ENCODE peak calls at places on chromosomes 5 and 9, in six cellular contexts. X is cardiac muscle cell; R is breast epithelium; P is CD4-positive, CD25-positive, alpha-beta regulatory T cell; J is HCT116; M is neuronal stem cell. C is an unnamed sample.

GRCh38 chr5:92309336-92309991 is 926.3 kb upstream of the ARRDC3 start:
- DNase-seq in X (peak), R (no peak), P (no peak), J (peak), M (no peak), C (no peak)

GRCh38 chr5:92941806-92942205 is 639.2 kb downstream of the NR2F1-AS1 start:
- DNase-seq in X (no peak), R (no peak), P (no peak), J (no peak), M (no peak), C (no peak)

GRCh38 chr5:133853972-133854371 is 114.5 kb downstream of the C5orf15 start:
- DNase-seq in X (no peak), R (no peak), P (no peak), J (no peak), M (no peak), C (peak)

GRCh38 chr5:36655171-36655570 is 48.8 kb downstream of the SLC1A3 start:
- DNase-seq in X (no peak), R (no peak), P (no peak), J (no peak), M (peak), C (no peak)

GRCh38 chr5:136132087-136132486 is 558 bp upstream of the SMAD5 start:
- DNase-seq in X (no peak), R (no peak), P (no peak), J (no peak), M (peak), C (no peak)

GRCh38 chr5:73093943-73094342 is 26.4 kb upstream of the TMEM171 start:
- DNase-seq in X (peak), R (no peak), P (no peak), J (peak), M (no peak), C (no peak)

GRCh38 chr5:168696611-168697010 is 117.4 kb upstream of the PANK3 start:
- DNase-seq in X (peak), R (no peak), P (no peak), J (no peak), M (no peak), C (no peak)

GRCh38 chr9:22054076-22054475 is 45.0 kb upstream of the CDKN2B start:
- DNase-seq in X (no peak), R (no peak), P (no peak), J (no peak), M (no peak), C (no peak)

GRCh38 chr5:178332096-178332780 is 99.6 kb upstream of the PHYKPL start:
- DNase-seq in X (no peak), R (no peak), P (no peak), J (no peak), M (no peak), C (no peak)

DNA sequence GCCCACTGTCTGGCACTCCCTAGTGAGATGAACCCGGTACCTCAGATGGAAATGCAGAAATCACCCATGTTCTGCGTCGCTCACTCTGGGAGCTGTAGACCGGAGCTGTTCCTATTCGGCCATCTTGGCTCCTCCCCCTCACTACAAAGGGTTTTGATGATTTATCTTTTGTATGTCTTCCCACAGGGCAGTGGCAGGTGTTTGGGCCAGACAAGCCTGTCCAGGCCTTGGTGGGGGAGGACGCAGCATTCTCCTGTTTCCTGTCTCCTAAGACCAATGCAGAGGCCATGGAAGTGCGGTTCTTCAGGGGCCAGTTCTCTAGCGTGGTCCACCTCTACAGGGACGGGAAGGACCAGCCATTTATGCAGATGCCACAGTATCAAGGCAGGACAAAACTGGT is 9.4 kb downstream of the BTNL8 start:
- DNase-seq in X (no peak), R (no peak), P (no peak), J (no peak), M (no peak), C (no peak)
- H3K27ac ChIP-seq in X (no peak), R (no peak), P (no peak), J (no peak), M (no peak), C (no peak)

GRCh38 chr5:2109566-2109965 is 226.8 kb upstream of the IRX4 start:
- DNase-seq in X (no peak), R (no peak), P (no peak), J (no peak), M (no peak), C (no peak)

GRCh38 chr5:2110137-2110933 is 227.6 kb upstream of the IRX4 start:
- DNase-seq in X (no peak), R (no peak), P (no peak), J (no peak), M (no peak), C (no peak)

GRCh38 chr5:2105141-2105540 is 222.4 kb upstream of the IRX4 start:
- DNase-seq in X (no peak), R (no peak), P (no peak), J (no peak), M (no peak), C (no peak)

GRCh38 chr5:2103940-2104339 is 221.2 kb upstream of the IRX4 start:
- DNase-seq in X (no peak), R (no peak), P (no peak), J (no peak), M (no peak), C (no peak)

DNA sequence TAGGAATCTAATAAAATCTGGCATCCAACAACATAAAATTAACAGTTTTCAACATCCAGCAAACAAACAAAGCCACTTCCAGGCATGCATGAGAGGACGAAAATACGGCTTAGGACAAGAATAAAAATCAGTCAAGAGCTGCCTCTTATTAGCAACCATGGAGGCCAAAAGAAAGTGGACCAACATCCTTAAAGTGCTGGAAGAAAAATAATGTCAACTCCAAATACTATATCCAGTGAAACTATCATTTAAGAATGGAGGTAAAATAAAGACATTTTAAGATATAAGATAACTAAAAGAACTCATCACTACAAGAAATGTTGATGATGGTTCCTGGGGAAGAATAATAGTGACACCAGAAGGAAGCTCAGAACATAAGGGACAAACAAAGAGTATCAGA is 224.0 kb upstream of the IRX4 start:
- DNase-seq in X (no peak), R (no peak), P (no peak), J (no peak), M (no peak), C (no peak)
- H3K4me3 ChIP-seq in X (no peak), R (no peak), P (no peak), J (no peak), M (no peak), C (no peak)

GRCh38 chr9:129341991-129342348 is 163.9 kb upstream of the IER5L start:
- DNase-seq in X (no peak), R (no peak), P (no peak), J (no peak), M (no peak), C (no peak)
- H3K27ac ChIP-seq in X (no peak), R (no peak), P (no peak), J (no peak), M (no peak), C (no peak)

DNA sequence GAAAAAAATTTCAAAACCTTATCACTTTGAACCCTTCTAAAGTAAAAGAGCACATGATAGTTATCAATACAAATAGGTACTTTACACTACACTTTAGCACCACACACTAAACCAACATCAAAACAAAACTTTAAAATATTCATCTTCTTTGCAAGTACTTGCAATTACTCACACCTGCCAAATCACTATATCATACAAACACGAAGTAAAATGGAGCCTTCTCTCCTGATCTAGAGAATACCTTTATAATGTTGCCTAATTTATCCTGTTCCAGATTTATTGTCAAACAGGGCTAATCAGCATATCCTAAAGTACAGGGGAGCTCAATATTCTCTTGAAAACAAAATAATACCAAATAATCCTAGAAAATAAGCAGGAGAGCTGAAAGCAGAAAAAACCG is 3.0 kb downstream of the RNF145 start:
- DNase-seq in X (no peak), R (no peak), P (peak), J (no peak), M (no peak), C (no peak)
- H3K4me3 ChIP-seq in X (peak), R (no peak), P (peak), J (peak), M (peak), C (peak)

GRCh38 chr5:74653991-74654390 is 13.5 kb upstream of the ENC1 start:
- DNase-seq in X (no peak), R (no peak), P (no peak), J (no peak), M (no peak), C (no peak)
- H3K27ac ChIP-seq in X (no peak), R (no peak), P (no peak), J (no peak), M (no peak), C (no peak)

GRCh38 chr5:152007556-152007955 is 82.9 kb upstream of the GLRA1 start:
- DNase-seq in X (no peak), R (no peak), P (no peak), J (no peak), M (no peak), C (no peak)
- H3K4me3 ChIP-seq in X (no peak), R (no peak), P (no peak), J (no peak), M (no peak), C (no peak)

GRCh38 chr9:128393971-128394370 is 22.8 kb downstream of the URM1 start:
- DNase-seq in X (no peak), R (no peak), P (no peak), J (no peak), M (no peak), C (no peak)

GRCh38 chr9:128397831-128398230 is 22.8 kb upstream of the CERCAM start:
- DNase-seq in X (no peak), R (no peak), P (no peak), J (no peak), M (no peak), C (no peak)

GRCh38 chr9:128399851-128400250 is 20.8 kb upstream of the CERCAM start:
- DNase-seq in X (no peak), R (no peak), P (no peak), J (no peak), M (no peak), C (no peak)

GRCh38 chr9:128394404-128395168 is 23.4 kb downstream of the URM1 start:
- DNase-seq in X (no peak), R (no peak), P (no peak), J (no peak), M (no peak), C (no peak)

DNA sequence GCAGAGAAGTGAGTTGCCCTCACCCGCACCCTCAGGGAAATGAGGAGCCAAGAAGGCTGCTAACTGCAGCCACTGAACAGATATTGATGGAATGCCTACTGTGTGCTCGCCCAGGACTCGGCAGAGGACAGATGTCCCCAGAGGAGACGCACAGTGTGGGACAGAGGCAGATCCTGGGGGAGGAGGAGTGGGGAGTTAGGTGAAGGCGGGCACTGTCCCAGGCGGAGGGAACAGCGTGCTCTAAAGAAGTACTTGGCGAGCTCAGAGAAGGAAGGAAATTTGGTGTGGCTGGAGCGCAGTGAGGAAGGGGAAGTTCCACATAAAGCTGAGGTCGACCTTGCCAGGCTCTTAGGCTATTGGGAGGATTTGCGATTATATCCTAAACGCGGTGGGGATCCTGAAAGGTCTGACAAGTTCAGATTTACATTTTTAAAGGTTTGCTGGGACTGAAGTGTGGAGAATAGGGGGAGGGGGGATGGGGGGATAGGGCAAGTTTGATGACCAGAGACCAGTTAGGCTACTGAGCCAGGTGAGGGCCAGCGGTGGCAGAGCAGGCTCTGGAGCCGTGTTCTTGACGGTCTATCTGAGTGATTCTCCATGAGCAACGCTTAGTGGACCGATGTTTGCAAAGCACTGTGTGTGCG is 23.6 kb upstream of the CERCAM start:
- DNase-seq in X (no peak), R (no peak), P (no peak), J (no peak), M (no peak), C (no peak)
- H3K27ac ChIP-seq in X (no peak), R (no peak), P (no peak), J (no peak), M (no peak), C (no peak)

C was measured in coronary artery.